ENCODE peak calls at places on chromosomes 5 and 9, in five cellular contexts. Y, U, Q, D and V are unnamed samples.

GRCh38 chr5:132002701-132003100 is 8.8 kb downstream of the ACSL6 start:
- DNase-seq in Y (no peak), U (no peak), Q (no peak), D (peak; percentile 14), V (no peak)

GRCh38 chr5:2989517-2989916 is 238.0 kb upstream of the IRX2 start:
- DNase-seq in Y (no peak), U (no peak), Q (no peak), D (no peak), V (no peak)

GRCh38 chr5:171599396-171599795 is 179.9 kb downstream of the FGF18 start:
- DNase-seq in Y (no peak), U (no peak), Q (no peak), D (peak; percentile 57), V (no peak)

GRCh38 chr5:131589510-131590348 is 45.3 kb downstream of the RAPGEF6 start:
- DNase-seq in Y (peak; percentile 40), U (peak; percentile 67), Q (no peak), D (no peak), V (peak; percentile 62)

GRCh38 chr5:172149073-172149472 is 39.0 kb downstream of the STK10 start:
- DNase-seq in Y (no peak), U (no peak), Q (no peak), D (no peak), V (no peak)

GRCh38 chr5:93915142-93915553 is 173.7 kb upstream of the POU5F2 start:
- DNase-seq in Y (no peak), U (peak; percentile 54), Q (no peak), D (no peak), V (peak; percentile 16)

GRCh38 chr5:89213584-89213983 is 330.6 kb upstream of the MEF2C start:
- DNase-seq in Y (no peak), U (no peak), Q (no peak), D (peak; percentile 68), V (no peak)

GRCh38 chr5:74167206-74167929 is 473.2 kb downstream of the ENC1 start:
- DNase-seq in Y (no peak), U (no peak), Q (peak; percentile 21), D (no peak), V (no peak)

GRCh38 chr5:43773032-43773830 is 170.3 kb downstream of the NNT start:
- DNase-seq in Y (no peak), U (no peak), Q (no peak), D (no peak), V (no peak)

GRCh38 chr9:117821943-117822342 is 117.7 kb downstream of the TLR4 start:
- DNase-seq in Y (no peak), U (no peak), Q (no peak), D (no peak), V (no peak)

GRCh38 chr5:20572560-20572959 is 584.6 kb upstream of the CDH18 start:
- DNase-seq in Y (no peak), U (no peak), Q (no peak), D (no peak), V (no peak)

GRCh38 chr5:29794146-29794787 is 1399.2 kb upstream of the CDH6 start:
- DNase-seq in Y (no peak), U (no peak), Q (no peak), D (no peak), V (no peak)

GRCh38 chr9:4382722-4383317 is 83.0 kb upstream of the GLIS3 start:
- DNase-seq in Y (no peak), U (peak; percentile 59), Q (no peak), D (no peak), V (peak; percentile 40)

GRCh38 chr5:112965733-112966306 is 10.8 kb upstream of the DCP2 start:
- DNase-seq in Y (no peak), U (no peak), Q (no peak), D (no peak), V (no peak)

GRCh38 chr9:134922932-134923240 is 5.2 kb upstream of the FCN1 start:
- DNase-seq in Y (peak; percentile 5), U (no peak), Q (no peak), D (no peak), V (no peak)

GRCh38 chr5:23627976-23628375 is 120.6 kb downstream of the PRDM9 start:
- DNase-seq in Y (no peak), U (no peak), Q (no peak), D (no peak), V (no peak)

GRCh38 chr9:124216474-124217176 is 41.1 kb upstream of the NEK6 start:
- DNase-seq in Y (peak; percentile 39), U (peak; percentile 88), Q (no peak), D (peak; percentile 59), V (peak; percentile 40)

GRCh38 chr9:137253717-137254623 is 1.2 kb upstream of the NELFB start:
- DNase-seq in Y (no peak), U (no peak), Q (no peak), D (no peak), V (no peak)